ENCODE peak calls at places on chromosomes 6 and 20, in eight cellular contexts. N is A172; K is stimulated activated naive B cell treated with anti-CD40 and anti-IgM and Interleukin-4, amounts not matched to agents 10 μg/mL and 1 μg/mL and 100 μg/mL, for 72 hours; O is COLO829; I is NCI-H446 treated with DMSO at 0.1 percent for 48 hours; Z is RPMI8226; Y is left ventricle myocardium inferior; T is pancreas. H is an unnamed sample.

GRCh38 chr6:121506761-121507754 is 71.6 kb downstream of the GJA1 start:
- DNase-seq in Y (no peak), N (no peak), T (no peak), K (no peak), I (no peak), O (no peak), Z (no peak), H (no peak)

GRCh38 chr6:18595774-18596528 is 208.8 kb downstream of the RNF144B start:
- DNase-seq in Y (no peak), N (peak), K (peak), Z (peak), O (peak), T (peak), I (peak), H (peak)

GRCh38 chr6:44052419-44053011 is 74.7 kb downstream of the MRPL14 start:
- DNase-seq in Y (no peak), Z (peak), K (no peak), T (no peak), N (peak), I (no peak), O (peak), H (no peak)

GRCh38 chr6:139230421-139230840 is 61.4 kb downstream of the TXLNB start:
- DNase-seq in Y (no peak), I (peak), K (no peak), T (no peak), Z (peak), O (no peak), N (no peak), H (no peak)

GRCh38 chr6:132188865-132189264 is 212.4 kb downstream of the MOXD1 start:
- DNase-seq in Y (no peak), O (peak), K (no peak), Z (no peak), I (no peak), T (no peak), N (peak), H (no peak)

GRCh38 chr6:55046869-55047422 is 127.4 kb upstream of the HCRTR2 start:
- DNase-seq in O (no peak), Z (no peak), Y (no peak), K (no peak), N (no peak), T (no peak), I (no peak), H (no peak)

GRCh38 chr6:47362857-47363461 is 53.3 kb upstream of the TNFRSF21 start:
- DNase-seq in Y (no peak), T (peak), Z (no peak), O (no peak), K (no peak), N (no peak), I (no peak), H (no peak)

GRCh38 chr20:1491281-1491840 is at the start of gene SIRPB2:
- DNase-seq in O (no peak), Z (no peak), N (no peak), I (no peak), K (no peak), Y (peak), T (no peak), H (no peak)

GRCh38 chr6:31740397-31741223 is 805 bp downstream of the MSH5 start:
- DNase-seq in T (no peak), N (no peak), O (no peak), Z (peak), Y (no peak), K (no peak), I (no peak), H (no peak)

GRCh38 chr6:134245041-134245440 is 72.9 kb downstream of the SGK1 start:
- DNase-seq in T (peak), N (peak), K (no peak), O (no peak), I (no peak), Y (no peak), Z (no peak), H (no peak)

H was measured in D721Med.